ENCODE peak calls at places on chromosomes 7 and 10, in six cellular contexts. W, R, D, E, I and J are unnamed samples.

GRCh38 chr7:139452948-139453672 is 30.4 kb downstream of the KLRG2 start:
- DNase-seq in W (no peak), R (no peak), D (no peak), E (peak; percentile 56), I (no peak), J (no peak)

GRCh38 chr10:123655763-123656162 is 10.4 kb upstream of the GPR26 start:
- DNase-seq in W (no peak), R (no peak), D (peak; percentile 19), E (no peak), I (peak; percentile 22), J (no peak)

GRCh38 chr10:49610015-49610734 is at the start of gene SLC18A3:
- DNase-seq in W (peak; percentile 38), R (no peak), D (peak; percentile 17), E (no peak), I (peak; percentile 29), J (no peak)

GRCh38 chr10:125769175-125769574 is 6.4 kb downstream of the MMP21 start:
- DNase-seq in W (no peak), R (no peak), D (no peak), E (no peak), I (no peak), J (no peak)

GRCh38 chr7:4837814-4838625 is 23.8 kb downstream of the PAPOLB start:
- DNase-seq in W (no peak), R (no peak), D (no peak), E (no peak), I (peak; percentile 44), J (no peak)

GRCh38 chr7:96636342-96636865 is 73.2 kb downstream of the SEM1 start:
- DNase-seq in W (no peak), R (no peak), D (no peak), E (no peak), I (no peak), J (no peak)

GRCh38 chr10:122725768-122726167 is 26.1 kb upstream of the C10orf120 start:
- DNase-seq in W (no peak), R (no peak), D (no peak), E (no peak), I (no peak), J (no peak)

GRCh38 chr7:134778941-134779740 is at the start of gene CALD1:
- DNase-seq in W (peak; percentile 59), R (peak; percentile 21), D (peak; percentile 96), E (peak; percentile 100), I (peak; percentile 52), J (no peak)

GRCh38 chr7:35993663-35994622 is 159.1 kb upstream of the EEPD1 start:
- DNase-seq in W (no peak), R (no peak), D (no peak), E (peak; percentile 47), I (no peak), J (no peak)

GRCh38 chr7:28447071-28447470 is 34.8 kb downstream of the CREB5 start:
- DNase-seq in W (no peak), R (no peak), D (no peak), E (no peak), I (no peak), J (no peak)
- H3K4me3 ChIP-seq in W (no peak overlapping the region), R (no peak overlapping the region), D (no peak overlapping the region), E (no peak overlapping the region), I (no peak overlapping the region), J (no peak overlapping the region)

DNA sequence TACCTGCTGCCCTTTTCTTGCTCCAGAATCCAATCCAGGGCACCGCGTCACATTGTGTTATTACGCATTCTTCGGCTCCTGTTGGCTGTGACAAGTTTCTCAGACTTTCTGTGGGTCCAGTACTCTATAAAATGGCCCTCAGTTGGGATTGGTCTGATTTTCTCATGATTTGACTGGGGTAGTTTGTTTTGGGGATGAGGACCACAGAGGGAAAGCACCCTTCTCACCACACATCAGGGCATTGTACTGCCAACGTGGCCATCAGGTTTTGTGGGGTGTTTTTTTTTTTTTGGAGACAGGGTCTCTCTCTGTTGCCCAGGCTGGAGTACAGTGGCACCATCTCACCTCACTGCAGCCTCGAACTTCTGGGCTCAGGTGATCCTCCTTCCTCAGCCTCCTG is 17.0 kb upstream of the ORAI2 start:
- DNase-seq in W (no peak), R (no peak), D (no peak), E (no peak), I (no peak), J (no peak)
- TF ChIP-seq CTCF in W (no peak), R (no peak), D (no peak), E (no peak), I (no peak), J (no peak)

GRCh38 chr7:3164363-3164762 is 120.7 kb upstream of the CARD11 start:
- DNase-seq in W (no peak), R (peak; percentile 43), D (peak; percentile 88), E (no peak), I (no peak), J (no peak)
- H3K36me3 ChIP-seq in W (no peaks in the 10 kb centered on the region), R (no peaks in the 10 kb centered on the region), D (no peaks in the 10 kb centered on the region), E (no peaks in the 10 kb centered on the region), I (no peaks in the 10 kb centered on the region), J (no peaks in the 10 kb centered on the region)

GRCh38 chr10:13102002-13102794 is 2.2 kb downstream of the OPTN start:
- DNase-seq in W (peak; percentile 72), R (no peak), D (no peak), E (peak; percentile 26), I (no peak), J (no peak)
- H3K4me3 ChIP-seq in W (peak overlapping the region; percentile 99), R (no peak overlapping the region), D (no peak overlapping the region), E (peak overlapping the region; percentile 15), I (peak overlapping the region; percentile 91), J (peak overlapping the region; percentile 18)

GRCh38 chr7:100456561-100456957 is 7.5 kb downstream of the SPACDR start:
- DNase-seq in W (no peak), R (no peak), D (no peak), E (no peak), I (no peak), J (no peak)
- TF ChIP-seq CTCF in W (no peak), R (no peak), D (no peak), E (peak; percentile 21), I (no peak), J (no peak)

GRCh38 chr7:128309124-128309523 is 34.6 kb downstream of the RBM28 start:
- DNase-seq in W (no peak), R (no peak), D (no peak), E (no peak), I (no peak), J (no peak)

GRCh38 chr7:128309921-128310320 is 33.8 kb downstream of the RBM28 start:
- DNase-seq in W (no peak), R (no peak), D (no peak), E (no peak), I (no peak), J (no peak)

GRCh38 chr7:128310499-128310898 is 33.2 kb downstream of the RBM28 start:
- DNase-seq in W (no peak), R (no peak), D (no peak), E (no peak), I (no peak), J (no peak)

GRCh38 chr7:128307066-128307465 is 36.6 kb downstream of the RBM28 start:
- DNase-seq in W (no peak), R (no peak), D (no peak), E (no peak), I (no peak), J (no peak)

DNA sequence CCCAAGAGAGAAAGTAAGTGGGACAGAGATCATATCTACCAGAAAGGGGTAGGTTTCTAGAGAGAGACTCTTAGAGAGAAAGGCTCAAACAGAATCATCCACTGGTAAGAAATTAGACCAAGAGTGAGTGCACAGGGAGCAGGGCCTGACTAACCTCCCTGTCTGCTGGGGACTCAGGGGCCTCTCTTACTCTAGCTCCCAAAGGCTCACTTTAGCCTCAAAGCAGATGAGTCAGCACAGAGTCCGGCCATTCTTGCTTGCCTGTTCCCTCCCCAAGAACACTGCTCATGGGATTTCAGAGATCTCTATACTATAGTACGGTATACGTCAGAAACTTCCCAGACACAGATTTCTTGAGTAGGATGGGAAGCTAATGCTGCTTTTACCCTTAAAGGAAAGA is 32.7 kb downstream of the RBM28 start:
- DNase-seq in W (no peak), R (no peak), D (no peak), E (no peak), I (no peak), J (no peak)
- H3K36me3 ChIP-seq in W (peaks cover 100% of the 10 kb centered on the region), R (peaks cover 39% of the 10 kb centered on the region), D (peaks cover 3% of the 10 kb centered on the region), E (peaks cover 67% of the 10 kb centered on the region), I (no peaks in the 10 kb centered on the region), J (peaks cover 20% of the 10 kb centered on the region)

GRCh38 chr7:110766874-110767273 is 324.1 kb upstream of the LRRN3 start:
- DNase-seq in W (no peak), R (no peak), D (no peak), E (no peak), I (no peak), J (no peak)

GRCh38 chr7:110760341-110760740 is 330.6 kb upstream of the LRRN3 start:
- DNase-seq in W (no peak), R (no peak), D (no peak), E (no peak), I (no peak), J (no peak)

GRCh38 chr7:110762514-110762913 is 328.4 kb upstream of the LRRN3 start:
- DNase-seq in W (no peak), R (no peak), D (no peak), E (peak; percentile 27), I (no peak), J (no peak)

GRCh38 chr7:110767550-110768137 is 323.3 kb upstream of the LRRN3 start:
- DNase-seq in W (no peak), R (no peak), D (no peak), E (no peak), I (no peak), J (no peak)

DNA sequence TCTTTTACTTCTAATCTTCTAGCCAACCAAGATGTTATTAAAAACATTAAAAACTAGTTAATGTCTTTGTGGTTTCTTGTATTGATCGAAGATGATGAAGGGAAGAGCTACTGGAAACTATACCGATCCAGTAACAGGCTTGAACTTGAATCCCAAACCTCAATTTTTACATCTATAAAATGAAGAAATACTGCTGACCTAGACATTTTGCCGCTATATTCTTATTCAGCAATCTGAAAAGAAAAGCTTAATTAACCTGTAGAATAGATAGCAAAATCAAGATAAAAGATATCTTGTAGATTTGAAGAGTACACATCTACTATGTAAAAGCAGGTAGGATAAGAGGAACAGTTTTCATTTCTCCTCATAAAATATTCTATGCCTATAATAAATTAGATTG is 326.1 kb upstream of the LRRN3 start:
- DNase-seq in W (no peak), R (no peak), D (no peak), E (no peak), I (no peak), J (no peak)
- H3K4me3 ChIP-seq in W (no peak overlapping the region), R (no peak overlapping the region), D (no peak overlapping the region), E (no peak overlapping the region), I (no peak overlapping the region), J (no peak overlapping the region)